ENCODE peak calls at places on chromosome X, in nine cellular contexts. One of them, this sample, is unnamed.

GRCh38 chrX:108268434-108269080 is 169.7 kb downstream of the COL4A6 start:
- DNase-seq in psoas muscle: no peak
- DNase-seq in astrocyte of the cerebellum: no peak
- DNase-seq in sigmoid colon: no peak
- DNase-seq in cardiac fibroblast: no peak
- DNase-seq in uterus: no peak
- DNase-seq in mucosa of descending colon: no peak
- DNase-seq in heart right ventricle: no peak
- DNase-seq in PC-3: peak; percentile 58
- DNase-seq in this sample: no peak

GRCh38 chrX:41301438-41301824 is 32.5 kb upstream of the DDX3X start:
- DNase-seq in psoas muscle: no peak
- DNase-seq in astrocyte of the cerebellum: no peak
- DNase-seq in sigmoid colon: no peak
- DNase-seq in cardiac fibroblast: no peak
- DNase-seq in uterus: no peak
- DNase-seq in mucosa of descending colon: no peak
- DNase-seq in heart right ventricle: no peak
- DNase-seq in PC-3: no peak
- DNase-seq in this sample: no peak

GRCh38 chrX:113929004-113929403 is 654.9 kb upstream of the HTR2C start:
- DNase-seq in psoas muscle: no peak
- DNase-seq in astrocyte of the cerebellum: peak; percentile 5
- DNase-seq in sigmoid colon: no peak
- DNase-seq in cardiac fibroblast: peak; percentile 67
- DNase-seq in uterus: no peak
- DNase-seq in mucosa of descending colon: no peak
- DNase-seq in heart right ventricle: no peak
- DNase-seq in PC-3: peak; percentile 44
- DNase-seq in this sample: no peak

GRCh38 chrX:47608130-47608810 is 11.4 kb downstream of the SYN1 start:
- DNase-seq in psoas muscle: no peak
- DNase-seq in astrocyte of the cerebellum: no peak
- DNase-seq in sigmoid colon: no peak
- DNase-seq in cardiac fibroblast: no peak
- DNase-seq in uterus: no peak
- DNase-seq in mucosa of descending colon: no peak
- DNase-seq in heart right ventricle: no peak
- DNase-seq in PC-3: no peak
- DNase-seq in this sample: no peak

GRCh38 chrX:40099046-40099968 is 1.5 kb upstream of the BCOR start:
- DNase-seq in psoas muscle: peak; percentile 46
- DNase-seq in astrocyte of the cerebellum: no peak
- DNase-seq in sigmoid colon: peak; percentile 81
- DNase-seq in cardiac fibroblast: no peak
- DNase-seq in uterus: peak; percentile 43
- DNase-seq in mucosa of descending colon: peak; percentile 81
- DNase-seq in heart right ventricle: peak; percentile 59
- DNase-seq in PC-3: no peak
- DNase-seq in this sample: peak; percentile 91

GRCh38 chrX:85611926-85612325 is 232.5 kb upstream of the POF1B start:
- DNase-seq in psoas muscle: no peak
- DNase-seq in astrocyte of the cerebellum: no peak
- DNase-seq in sigmoid colon: no peak
- DNase-seq in cardiac fibroblast: peak; percentile 8
- DNase-seq in uterus: no peak
- DNase-seq in mucosa of descending colon: no peak
- DNase-seq in heart right ventricle: no peak
- DNase-seq in PC-3: peak; percentile 42
- DNase-seq in this sample: no peak

GRCh38 chrX:110310896-110311295 is 7.0 kb downstream of the AMMECR1 start:
- DNase-seq in psoas muscle: no peak
- DNase-seq in astrocyte of the cerebellum: no peak
- DNase-seq in sigmoid colon: no peak
- DNase-seq in cardiac fibroblast: no peak
- DNase-seq in uterus: no peak
- DNase-seq in mucosa of descending colon: no peak
- DNase-seq in heart right ventricle: no peak
- DNase-seq in PC-3: no peak
- DNase-seq in this sample: no peak

GRCh38 chrX:141278306-141278705 is 36.0 kb upstream of the SPANXC start:
- DNase-seq in psoas muscle: no peak
- DNase-seq in astrocyte of the cerebellum: no peak
- DNase-seq in sigmoid colon: no peak
- DNase-seq in cardiac fibroblast: peak; percentile 32
- DNase-seq in uterus: no peak
- DNase-seq in mucosa of descending colon: no peak
- DNase-seq in heart right ventricle: no peak
- DNase-seq in PC-3: peak; percentile 54
- DNase-seq in this sample: no peak

GRCh38 chrX:107747596-107748161 is 27.9 kb downstream of the TSC22D3 start:
- DNase-seq in psoas muscle: no peak
- DNase-seq in astrocyte of the cerebellum: no peak
- DNase-seq in sigmoid colon: no peak
- DNase-seq in cardiac fibroblast: peak; percentile 63
- DNase-seq in uterus: peak; percentile 60
- DNase-seq in mucosa of descending colon: no peak
- DNase-seq in heart right ventricle: no peak
- DNase-seq in PC-3: peak; percentile 53
- DNase-seq in this sample: no peak

GRCh38 chrX:44314259-44314734 is 29.2 kb downstream of the EFHC2 start:
- DNase-seq in psoas muscle: no peak
- DNase-seq in astrocyte of the cerebellum: no peak
- DNase-seq in sigmoid colon: no peak
- DNase-seq in cardiac fibroblast: peak; percentile 82
- DNase-seq in uterus: no peak
- DNase-seq in mucosa of descending colon: no peak
- DNase-seq in heart right ventricle: peak; percentile 26
- DNase-seq in PC-3: peak; percentile 42
- DNase-seq in this sample: peak; percentile 79

GRCh38 chrX:135200297-135200696 is 29.1 kb upstream of the CT55 start:
- DNase-seq in psoas muscle: no peak
- DNase-seq in astrocyte of the cerebellum: no peak
- DNase-seq in sigmoid colon: no peak
- DNase-seq in cardiac fibroblast: no peak
- DNase-seq in uterus: no peak
- DNase-seq in mucosa of descending colon: no peak
- DNase-seq in heart right ventricle: no peak
- DNase-seq in PC-3: no peak
- DNase-seq in this sample: no peak

GRCh38 chrX:39162322-39162721 is 361.1 kb downstream of the MID1IP1 start:
- DNase-seq in psoas muscle: peak; percentile 33
- DNase-seq in astrocyte of the cerebellum: no peak
- DNase-seq in sigmoid colon: no peak
- DNase-seq in cardiac fibroblast: no peak
- DNase-seq in uterus: no peak
- DNase-seq in mucosa of descending colon: peak; percentile 73
- DNase-seq in heart right ventricle: peak; percentile 26
- DNase-seq in PC-3: no peak
- DNase-seq in this sample: peak; percentile 79

GRCh38 chrX:19953145-19953544 is 37.7 kb downstream of the BCLAF3 start:
- DNase-seq in psoas muscle: no peak
- DNase-seq in astrocyte of the cerebellum: no peak
- DNase-seq in sigmoid colon: no peak
- DNase-seq in cardiac fibroblast: no peak
- DNase-seq in uterus: no peak
- DNase-seq in mucosa of descending colon: no peak
- DNase-seq in heart right ventricle: no peak
- DNase-seq in PC-3: no peak
- DNase-seq in this sample: no peak

GRCh38 chrX:42131856-42132255 is 208.5 kb upstream of the CASK start:
- DNase-seq in psoas muscle: no peak
- DNase-seq in astrocyte of the cerebellum: no peak
- DNase-seq in sigmoid colon: no peak
- DNase-seq in cardiac fibroblast: peak; percentile 14
- DNase-seq in uterus: no peak
- DNase-seq in mucosa of descending colon: no peak
- DNase-seq in heart right ventricle: no peak
- DNase-seq in PC-3: peak; percentile 44
- DNase-seq in this sample: no peak

GRCh38 chrX:16188687-16189086 is 21.4 kb downstream of the MAGEB17 start:
- DNase-seq in psoas muscle: no peak
- DNase-seq in astrocyte of the cerebellum: no peak
- DNase-seq in sigmoid colon: no peak
- DNase-seq in cardiac fibroblast: no peak
- DNase-seq in uterus: no peak
- DNase-seq in mucosa of descending colon: no peak
- DNase-seq in heart right ventricle: no peak
- DNase-seq in PC-3: peak; percentile 44
- DNase-seq in this sample: no peak

GRCh38 chrX:145178268-145178667 is 69.0 kb upstream of the SPANXN1 start:
- DNase-seq in psoas muscle: no peak
- DNase-seq in astrocyte of the cerebellum: no peak
- DNase-seq in sigmoid colon: no peak
- DNase-seq in cardiac fibroblast: no peak
- DNase-seq in uterus: no peak
- DNase-seq in mucosa of descending colon: no peak
- DNase-seq in heart right ventricle: no peak
- DNase-seq in PC-3: peak; percentile 33
- DNase-seq in this sample: no peak

GRCh38 chrX:56751071-56751470 is 22.0 kb downstream of the NBDY start:
- DNase-seq in psoas muscle: no peak
- DNase-seq in astrocyte of the cerebellum: no peak
- DNase-seq in sigmoid colon: no peak
- DNase-seq in cardiac fibroblast: no peak
- DNase-seq in uterus: no peak
- DNase-seq in mucosa of descending colon: no peak
- DNase-seq in heart right ventricle: no peak
- DNase-seq in PC-3: peak; percentile 51
- DNase-seq in this sample: no peak

GRCh38 chrX:78123190-78123589 is 16.3 kb downstream of the TAF9B start:
- DNase-seq in psoas muscle: no peak
- DNase-seq in astrocyte of the cerebellum: peak; percentile 15
- DNase-seq in sigmoid colon: no peak
- DNase-seq in cardiac fibroblast: no peak
- DNase-seq in uterus: no peak
- DNase-seq in mucosa of descending colon: no peak
- DNase-seq in heart right ventricle: no peak
- DNase-seq in PC-3: peak; percentile 85
- DNase-seq in this sample: no peak

GRCh38 chrX:7586126-7586525 is 256.8 kb upstream of the VCX start:
- DNase-seq in psoas muscle: no peak
- DNase-seq in astrocyte of the cerebellum: peak; percentile 9
- DNase-seq in sigmoid colon: no peak
- DNase-seq in cardiac fibroblast: peak; percentile 0
- DNase-seq in uterus: no peak
- DNase-seq in mucosa of descending colon: no peak
- DNase-seq in heart right ventricle: no peak
- DNase-seq in PC-3: peak; percentile 53
- DNase-seq in this sample: no peak

GRCh38 chrX:119552508-119552907 is 12.7 kb downstream of the STEEP1 start:
- DNase-seq in psoas muscle: no peak
- DNase-seq in astrocyte of the cerebellum: no peak
- DNase-seq in sigmoid colon: no peak
- DNase-seq in cardiac fibroblast: peak; percentile 57
- DNase-seq in uterus: no peak
- DNase-seq in mucosa of descending colon: no peak
- DNase-seq in heart right ventricle: no peak
- DNase-seq in PC-3: peak; percentile 83
- DNase-seq in this sample: no peak

GRCh38 chrX:2710041-2710471 is 19.0 kb downstream of the CD99 start:
- DNase-seq in psoas muscle: no peak
- DNase-seq in astrocyte of the cerebellum: no peak
- DNase-seq in sigmoid colon: peak; percentile 74
- DNase-seq in cardiac fibroblast: peak; percentile 85
- DNase-seq in uterus: no peak
- DNase-seq in mucosa of descending colon: no peak
- DNase-seq in heart right ventricle: no peak
- DNase-seq in PC-3: peak; percentile 76
- DNase-seq in this sample: peak; percentile 44

GRCh38 chrX:9865804-9866471 is 79.7 kb downstream of the SHROOM2 start:
- DNase-seq in psoas muscle: no peak
- DNase-seq in astrocyte of the cerebellum: no peak
- DNase-seq in sigmoid colon: no peak
- DNase-seq in cardiac fibroblast: no peak
- DNase-seq in uterus: no peak
- DNase-seq in mucosa of descending colon: no peak
- DNase-seq in heart right ventricle: no peak
- DNase-seq in PC-3: peak; percentile 63
- DNase-seq in this sample: no peak
- H3K4me3 ChIP-seq in psoas muscle: no peak overlapping the region
- H3K4me3 ChIP-seq in astrocyte of the cerebellum: no peak overlapping the region
- H3K4me3 ChIP-seq in sigmoid colon: no peak overlapping the region
- H3K4me3 ChIP-seq in cardiac fibroblast: no peak overlapping the region
- H3K4me3 ChIP-seq in uterus: no peak overlapping the region
- H3K4me3 ChIP-seq in mucosa of descending colon: no peak overlapping the region
- H3K4me3 ChIP-seq in heart right ventricle: no peak overlapping the region
- H3K4me3 ChIP-seq in PC-3: no peak overlapping the region
- H3K4me3 ChIP-seq in this sample: no peak overlapping the region

DNA sequence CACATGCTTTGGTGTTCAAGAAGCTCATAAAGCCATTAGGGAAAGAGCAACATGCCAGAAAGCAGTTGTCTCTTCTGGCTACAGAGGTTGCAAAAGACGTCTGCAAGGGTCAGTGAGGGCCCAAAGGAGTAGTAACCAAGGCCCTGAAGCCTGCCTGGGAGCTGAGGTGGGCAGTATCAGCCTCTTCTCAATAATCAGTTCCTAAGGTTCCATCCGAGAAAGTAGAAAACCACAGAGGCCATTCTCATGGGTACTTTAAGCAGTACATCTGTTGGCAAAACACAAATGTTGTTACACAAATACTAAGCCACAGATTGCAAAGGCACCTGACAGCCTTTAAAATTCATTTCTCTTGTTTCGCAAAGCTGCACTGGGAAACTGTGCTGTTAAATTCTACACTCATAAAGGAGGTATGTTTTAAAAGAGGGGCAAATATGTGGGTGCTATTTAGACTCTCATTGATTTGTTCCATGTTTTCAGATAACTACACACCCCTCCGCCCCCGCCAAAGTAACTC is 37.7 kb downstream of the MECP2 start:
- DNase-seq in psoas muscle: no peak
- DNase-seq in astrocyte of the cerebellum: no peak
- DNase-seq in sigmoid colon: peak; percentile 27
- DNase-seq in cardiac fibroblast: no peak
- DNase-seq in uterus: no peak
- DNase-seq in mucosa of descending colon: no peak
- DNase-seq in heart right ventricle: no peak
- DNase-seq in PC-3: no peak
- DNase-seq in this sample: no peak
- H3K4me3 ChIP-seq in psoas muscle: no peak overlapping the region
- H3K4me3 ChIP-seq in astrocyte of the cerebellum: no peak overlapping the region
- H3K4me3 ChIP-seq in sigmoid colon: no peak overlapping the region
- H3K4me3 ChIP-seq in cardiac fibroblast: no peak overlapping the region
- H3K4me3 ChIP-seq in uterus: no peak overlapping the region
- H3K4me3 ChIP-seq in mucosa of descending colon: no peak overlapping the region
- H3K4me3 ChIP-seq in heart right ventricle: no peak overlapping the region
- H3K4me3 ChIP-seq in PC-3: no peak overlapping the region
- H3K4me3 ChIP-seq in this sample: no peak overlapping the region

GRCh38 chrX:24146283-24146865 is 3.2 kb upstream of the ZFX start:
- DNase-seq in psoas muscle: no peak
- DNase-seq in astrocyte of the cerebellum: no peak
- DNase-seq in sigmoid colon: no peak
- DNase-seq in cardiac fibroblast: no peak
- DNase-seq in uterus: no peak
- DNase-seq in mucosa of descending colon: no peak
- DNase-seq in heart right ventricle: no peak
- DNase-seq in PC-3: peak; percentile 27
- DNase-seq in this sample: no peak
- H3K4me3 ChIP-seq in psoas muscle: peak overlapping the region; percentile 50
- H3K4me3 ChIP-seq in astrocyte of the cerebellum: no peak overlapping the region
- H3K4me3 ChIP-seq in sigmoid colon: peak overlapping the region; percentile 21
- H3K4me3 ChIP-seq in cardiac fibroblast: no peak overlapping the region
- H3K4me3 ChIP-seq in uterus: peak overlapping the region; percentile 16
- H3K4me3 ChIP-seq in mucosa of descending colon: no peak overlapping the region
- H3K4me3 ChIP-seq in heart right ventricle: no peak overlapping the region
- H3K4me3 ChIP-seq in PC-3: peak overlapping the region; percentile 63
- H3K4me3 ChIP-seq in this sample: no peak overlapping the region

GRCh38 chrX:137998619-137999018 is 432.7 kb downstream of the ZIC3 start:
- DNase-seq in psoas muscle: no peak
- DNase-seq in astrocyte of the cerebellum: no peak
- DNase-seq in sigmoid colon: no peak
- DNase-seq in cardiac fibroblast: no peak
- DNase-seq in uterus: no peak
- DNase-seq in mucosa of descending colon: no peak
- DNase-seq in heart right ventricle: no peak
- DNase-seq in PC-3: no peak
- DNase-seq in this sample: no peak
- H3K4me3 ChIP-seq in psoas muscle: no peak overlapping the region
- H3K4me3 ChIP-seq in astrocyte of the cerebellum: no peak overlapping the region
- H3K4me3 ChIP-seq in sigmoid colon: no peak overlapping the region
- H3K4me3 ChIP-seq in cardiac fibroblast: no peak overlapping the region
- H3K4me3 ChIP-seq in uterus: no peak overlapping the region
- H3K4me3 ChIP-seq in mucosa of descending colon: no peak overlapping the region
- H3K4me3 ChIP-seq in heart right ventricle: no peak overlapping the region
- H3K4me3 ChIP-seq in PC-3: no peak overlapping the region
- H3K4me3 ChIP-seq in this sample: no peak overlapping the region